ENCODE peak calls at places on chromosome 21, in eight cellular contexts. Q is NCI-H1694 treated with DMSO at 0.1 percent for 48 hours; R is right cardiac atrium; S is CD4-positive, alpha-beta memory T cell; D is RWPE1; C is retina; F is HT-29; O is astrocyte of the spinal cord. Z is an unnamed sample.

GRCh38 chr21:21997390-21998333 is 999.5 kb downstream of the NCAM2 start:
- DNase-seq in Q (no peak), R (no peak), S (no peak), D (no peak), C (no peak), F (no peak), O (no peak), Z (no peak)

GRCh38 chr21:27269646-27270045 is 302.8 kb upstream of the ADAMTS5 start:
- DNase-seq in Q (no peak), R (no peak), S (no peak), D (peak; percentile 6), C (no peak), F (no peak), O (peak; percentile 85), Z (peak; percentile 87)

GRCh38 chr21:44697811-44698734 is 1.1 kb downstream of the KRTAP10-12 start:
- DNase-seq in Q (no peak), R (no peak), S (no peak), D (no peak), C (peak; percentile 74), F (no peak), O (peak; percentile 5), Z (no peak)

GRCh38 chr21:41397416-41397815 is 28.6 kb upstream of the MX1 start:
- DNase-seq in Q (no peak), R (no peak), S (no peak), D (no peak), C (no peak), F (no peak), O (no peak), Z (peak; percentile 3)

GRCh38 chr21:44313451-44313850 is 13.6 kb downstream of the PFKL start:
- DNase-seq in Q (no peak), R (no peak), S (no peak), D (no peak), C (no peak), F (no peak), O (no peak), Z (no peak)

GRCh38 chr21:15604424-15604823 is 125.4 kb upstream of the USP25 start:
- DNase-seq in Q (no peak), R (no peak), S (no peak), D (peak; percentile 71), C (no peak), F (no peak), O (peak; percentile 46), Z (peak; percentile 92)

GRCh38 chr21:27513825-27514224 is 546.9 kb upstream of the ADAMTS5 start:
- DNase-seq in Q (no peak), R (no peak), S (no peak), D (no peak), C (no peak), F (no peak), O (no peak), Z (peak; percentile 36)

GRCh38 chr21:46585191-46585953 is 19.5 kb downstream of the S100B start:
- DNase-seq in Q (no peak), R (no peak), S (no peak), D (peak; percentile 45), C (no peak), F (peak; percentile 1), O (no peak), Z (no peak)

GRCh38 chr21:43864806-43865470 is at the start of gene AGPAT3:
- DNase-seq in Q (no peak), R (no peak), S (peak; percentile 32), D (no peak), C (no peak), F (no peak), O (no peak), Z (no peak)

GRCh38 chr21:36477001-36477400 is 2.9 kb downstream of the CLDN14 start:
- DNase-seq in Q (no peak), R (no peak), S (no peak), D (no peak), C (no peak), F (no peak), O (no peak), Z (no peak)

GRCh38 chr21:45432575-45433255 is 27.8 kb downstream of the COL18A1 start:
- DNase-seq in Q (no peak), R (peak; percentile 83), S (no peak), D (no peak), C (no peak), F (no peak), O (peak; percentile 87), Z (no peak)

GRCh38 chr21:33940164-33940563 is 24.6 kb upstream of the ATP5PO start:
- DNase-seq in Q (no peak), R (no peak), S (no peak), D (no peak), C (no peak), F (no peak), O (peak; percentile 56), Z (no peak)

GRCh38 chr21:18902641-18903040 is 499.1 kb upstream of the TMPRSS15 start:
- DNase-seq in Q (no peak), R (no peak), S (no peak), D (no peak), C (no peak), F (no peak), O (no peak), Z (no peak)

GRCh38 chr21:21675601-21676000 is 677.4 kb downstream of the NCAM2 start:
- DNase-seq in Q (no peak), R (no peak), S (no peak), D (no peak), C (no peak), F (no peak), O (no peak), Z (no peak)

GRCh38 chr21:45109831-45110492 is 35.6 kb downstream of the ADARB1 start:
- DNase-seq in Q (no peak), R (no peak), S (peak; percentile 24), D (no peak), C (no peak), F (no peak), O (peak; percentile 30), Z (no peak)

GRCh38 chr21:39057121-39057520 is 126.1 kb downstream of the PSMG1 start:
- DNase-seq in Q (no peak), R (no peak), S (no peak), D (no peak), C (no peak), F (no peak), O (no peak), Z (no peak)

GRCh38 chr21:45259206-45259795 is 28.4 kb downstream of the POFUT2 start:
- DNase-seq in Q (peak; percentile 93), R (peak; percentile 10), S (no peak), D (no peak), C (no peak), F (no peak), O (no peak), Z (no peak)